ENCODE peak calls at places on chromosomes 6 and 20, in eight cellular contexts. E, G, D, U, K, Z, N and Q are unnamed samples.
A peak's percentile ranks its signal among the peaks of the same experiment; 100 is the strongest.

GRCh38 chr6:109388265-109388664 is 6.0 kb upstream of the CD164 start:
- DNase-seq in N (peak; percentile 54), G (no peak), K (no peak), Z (no peak), U (no peak), E (no peak), D (no peak), Q (no peak)

GRCh38 chr6:75217203-75217602 is 11.3 kb upstream of the COL12A1 start:
- DNase-seq in K (no peak), U (no peak), D (no peak), N (peak; percentile 48), E (no peak), Z (peak; percentile 66), G (peak; percentile 25), Q (peak; percentile 48)

GRCh38 chr6:160420253-160420968 is 72.2 kb downstream of the SLC22A3 start:
- DNase-seq in U (no peak), K (no peak), E (no peak), G (no peak), Z (no peak), D (no peak), N (no peak), Q (no peak)

GRCh38 chr20:25250508-25250907 is 2.6 kb downstream of the PYGB start:
- DNase-seq in E (no peak), N (no peak), Z (no peak), U (no peak), D (no peak), K (no peak), G (no peak), Q (no peak)

GRCh38 chr6:117494283-117494682 is 11.8 kb downstream of the DCBLD1 start:
- DNase-seq in N (no peak), E (no peak), D (no peak), Z (no peak), K (no peak), G (no peak), U (no peak), Q (no peak)

GRCh38 chr6:22099241-22099640 is 197.6 kb downstream of the PRL start:
- DNase-seq in E (no peak), K (no peak), N (no peak), U (no peak), Z (no peak), G (no peak), D (no peak), Q (no peak)

GRCh38 chr20:46552460-46553420 is 2.3 kb upstream of the OCSTAMP start:
- DNase-seq in N (no peak), E (no peak), D (peak; percentile 39), K (no peak), G (peak; percentile 29), U (no peak), Z (no peak), Q (peak; percentile 54)

GRCh38 chr20:59031326-59032022 is 661 bp downstream of the ATP5F1E start:
- DNase-seq in U (no peak), N (peak; percentile 38), K (no peak), Z (no peak), G (no peak), D (no peak), E (no peak), Q (no peak)

GRCh38 chr20:58706975-58707681 is 14.5 kb downstream of the NPEPL1 start:
- DNase-seq in Z (no peak), E (no peak), K (no peak), N (no peak), U (no peak), D (no peak), G (no peak), Q (no peak)

GRCh38 chr6:121760191-121760590 is 324.7 kb downstream of the GJA1 start:
- DNase-seq in D (no peak), K (no peak), N (no peak), U (no peak), Z (no peak), E (no peak), G (no peak), Q (no peak)

GRCh38 chr20:53100476-53100911 is 128.3 kb downstream of the TSHZ2 start:
- DNase-seq in Z (no peak), U (no peak), E (no peak), G (no peak), D (no peak), N (no peak), K (no peak), Q (no peak)

GRCh38 chr6:68634503-68635411 is at the start of gene ADGRB3:
- DNase-seq in N (no peak), G (peak; percentile 27), D (no peak), E (no peak), U (peak; percentile 12), K (peak; percentile 88), Z (peak; percentile 67), Q (peak; percentile 78)

GRCh38 chr6:135938588-135939215 is 87.2 kb downstream of the PDE7B start:
- DNase-seq in G (peak; percentile 5), Z (peak; percentile 68), K (peak; percentile 26), E (no peak), U (no peak), D (no peak), N (no peak), Q (no peak)

GRCh38 chr20:57133926-57134650 is 132.4 kb downstream of the BMP7 start:
- DNase-seq in Z (no peak), E (no peak), G (no peak), U (no peak), N (no peak), D (no peak), K (no peak), Q (no peak)

GRCh38 chr6:35318200-35318844 is 20.7 kb downstream of the DEF6 start:
- DNase-seq in D (no peak), G (peak; percentile 71), N (no peak), E (peak; percentile 54), K (peak; percentile 96), Z (peak; percentile 85), U (no peak), Q (peak; percentile 82)

GRCh38 chr20:51014797-51015722 is 7.8 kb downstream of the KCNG1 start:
- DNase-seq in G (peak; percentile 67), E (peak; percentile 52), D (no peak), U (no peak), N (no peak), Z (peak; percentile 67), K (peak; percentile 89), Q (peak; percentile 66)